ENCODE peak calls at places on chromosomes 13 and 19, in ten cellular contexts. L is Daoy; V is NCI-H146; T is naive thymus-derived CD8-positive, alpha-beta T cell; J is left colon; N is hippocampal formation; E is stromal cell of bone marrow; Y is Ammon's horn; D is T follicular helper cell; P is anterior cingulate cortex. F is an unnamed sample.

GRCh38 chr19:29489182-29489951 is 36.4 kb upstream of the VSTM2B start:
- DNase-seq in N (no peak), D (no peak), E (no peak), L (peak), P (no peak), Y (no peak), V (no peak), J (no peak), T (no peak), F (no peak)

GRCh38 chr19:2962018-2962670 is 15.2 kb upstream of the TLE6 start:
- DNase-seq in E (peak), J (no peak), D (peak), T (peak), N (peak), L (peak), V (peak), Y (peak), P (no peak), F (peak)

GRCh38 chr19:13033819-13034611 is 38.7 kb downstream of the NFIX start:
- DNase-seq in T (no peak), J (peak), V (peak), L (peak), P (peak), E (no peak), D (no peak), N (peak), Y (peak), F (peak)

GRCh38 chr13:102495663-102496062 is 93.8 kb upstream of the FGF14 start:
- DNase-seq in V (no peak), N (no peak), P (no peak), D (no peak), J (no peak), E (no peak), T (no peak), Y (no peak), L (no peak), F (no peak)

GRCh38 chr19:1173160-1173844 is 766 bp downstream of the SBNO2 start:
- DNase-seq in V (peak), Y (no peak), D (no peak), J (peak), P (no peak), L (no peak), N (no peak), E (no peak), T (no peak), F (no peak)

GRCh38 chr19:39237200-39238184 is 7.3 kb downstream of the IFNL3 start:
- DNase-seq in L (peak), Y (no peak), V (peak), T (peak), P (no peak), N (no peak), E (no peak), D (no peak), J (peak), F (no peak)

GRCh38 chr19:18408053-18408476 is 10.6 kb upstream of the LRRC25 start:
- DNase-seq in D (no peak), E (no peak), T (no peak), V (peak), Y (no peak), J (peak), N (no peak), P (no peak), L (peak), F (no peak)

GRCh38 chr19:40433391-40434216 is 7.8 kb upstream of the SERTAD1 start:
- DNase-seq in E (peak), P (peak), J (peak), L (peak), V (peak), D (peak), Y (peak), N (peak), T (no peak), F (peak)

GRCh38 chr13:47420568-47420967 is 523.7 kb upstream of the HTR2A start:
- DNase-seq in E (no peak), J (no peak), D (no peak), Y (no peak), N (no peak), L (no peak), V (no peak), P (no peak), T (no peak), F (no peak)

GRCh38 chr13:57286511-57287098 is 119.6 kb downstream of the PRR20E start:
- DNase-seq in Y (no peak), E (no peak), L (no peak), N (no peak), V (no peak), D (no peak), J (no peak), P (no peak), T (no peak), F (no peak)

GRCh38 chr19:3346677-3347353 is 19.6 kb upstream of the NFIC start:
- DNase-seq in J (peak), L (peak), T (no peak), N (peak), P (peak), Y (peak), D (no peak), V (no peak), E (peak), F (no peak)